ENCODE peak calls at places on chromosomes 3 and 15, in six cellular contexts. W is mucosa of descending colon, P is pancreas, M is fibroblast of mammary gland, J is brain microvascular endothelial cell, T is cardiac fibroblast. G is an unnamed sample.

GRCh38 chr3:153285982-153286381 is 124.0 kb downstream of the RAP2B start:
- DNase-seq in T (no peak), M (no peak), P (no peak), J (no peak), W (no peak), G (no peak)

GRCh38 chr3:157872902-157873301 is 233.3 kb downstream of the SHOX2 start:
- DNase-seq in M (no peak), W (no peak), J (no peak), P (no peak), T (no peak), G (no peak)

GRCh38 chr3:37981348-37981664 is 9.3 kb upstream of the VILL start:
- DNase-seq in J (no peak), W (no peak), M (no peak), T (no peak), P (no peak), G (no peak)

GRCh38 chr3:14573706-14574105 is 33.6 kb upstream of the GRIP2 start:
- DNase-seq in P (no peak), J (no peak), M (no peak), W (no peak), T (no peak), G (no peak)

GRCh38 chr15:99982662-99983061 is 249.4 kb upstream of the LYSMD4 start:
- DNase-seq in M (no peak), J (no peak), W (no peak), T (no peak), P (no peak), G (no peak)

GRCh38 chr3:15512173-15512572 is 9.3 kb downstream of the COLQ start:
- DNase-seq in T (peak; percentile 25), W (no peak), P (no peak), J (no peak), M (no peak), G (no peak)

GRCh38 chr15:70362350-70362749 is 264.6 kb upstream of the TLE3 start:
- DNase-seq in P (peak; percentile 30), T (no peak), M (no peak), J (no peak), W (no peak), G (no peak)

GRCh38 chr15:74610302-74610951 is 5.2 kb upstream of the CLK3 start:
- DNase-seq in M (no peak), J (no peak), P (no peak), W (no peak), T (no peak), G (no peak)

GRCh38 chr15:101043911-101044624 is 124.9 kb downstream of the LRRK1 start:
- DNase-seq in P (no peak), T (no peak), M (no peak), J (no peak), W (no peak), G (no peak)

GRCh38 chr15:64014995-64015394 is 31.3 kb downstream of the DAPK2 start:
- DNase-seq in T (no peak), P (peak; percentile 69), W (no peak), J (no peak), M (no peak), G (no peak)

GRCh38 chr3:185763347-185764010 is 61.4 kb downstream of the IGF2BP2 start:
- DNase-seq in W (no peak), T (peak; percentile 24), P (no peak), M (no peak), J (peak; percentile 55), G (no peak)

GRCh38 chr3:53194218-53195065 is 33.4 kb downstream of the PRKCD start:
- DNase-seq in M (peak; percentile 38), J (peak; percentile 22), P (no peak), T (peak; percentile 35), W (no peak), G (peak; percentile 39)

GRCh38 chr3:122977645-122978466 is 49.7 kb downstream of the SEMA5B start:
- DNase-seq in P (no peak), M (peak; percentile 59), J (peak; percentile 88), W (no peak), T (peak; percentile 69), G (peak; percentile 82)

GRCh38 chr3:144324061-144324460 is 352.4 kb downstream of the DIPK2A start:
- DNase-seq in M (no peak), T (no peak), P (no peak), J (no peak), W (no peak), G (no peak)

GRCh38 chr15:93066103-93066725 is 22.8 kb downstream of the RGMA start:
- DNase-seq in P (peak; percentile 55), M (no peak), T (no peak), J (no peak), W (no peak), G (no peak)

GRCh38 chr3:39284457-39284881 is 4.6 kb upstream of the CX3CR1 start:
- DNase-seq in W (no peak), J (no peak), P (no peak), T (peak; percentile 7), M (no peak), G (no peak)

DNA sequence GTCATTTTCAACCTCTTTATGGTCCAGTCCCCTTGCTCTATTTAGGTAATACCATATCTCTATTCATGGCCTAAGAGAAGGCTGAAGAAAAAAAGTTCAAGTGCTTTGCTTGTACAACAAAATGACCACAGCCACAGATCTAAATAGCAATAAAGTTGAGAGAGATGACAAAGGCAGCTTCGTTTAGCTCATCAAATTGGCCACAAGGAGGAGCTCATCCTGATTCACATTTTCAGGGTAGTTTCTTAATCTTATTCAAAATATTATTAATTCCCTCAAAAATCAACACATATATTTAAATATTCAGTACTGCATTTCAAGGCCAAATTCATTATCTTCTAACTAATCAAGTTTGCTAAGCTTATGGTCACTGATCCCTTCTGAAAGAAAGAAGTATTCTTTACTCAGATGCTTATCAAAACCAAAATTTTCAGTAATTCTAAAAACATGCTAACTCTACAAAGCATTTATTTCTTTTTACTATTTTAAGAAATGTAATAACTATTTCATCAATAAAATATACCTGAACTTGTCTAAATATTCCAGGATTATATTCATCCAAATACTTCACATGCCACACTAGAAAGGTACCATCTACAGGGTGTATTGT is 85.5 kb downstream of the DMXL2 start:
- DNase-seq in W (no peak), P (no peak), J (peak; percentile 5), M (peak; percentile 45), T (peak; percentile 52), G (peak; percentile 3)
- TF ChIP-seq CTCF in W (peak; percentile 23), P (peak; percentile 21), J (peak; percentile 78), M (peak; percentile 81), T (peak; percentile 68), G (peak; percentile 81)

DNA sequence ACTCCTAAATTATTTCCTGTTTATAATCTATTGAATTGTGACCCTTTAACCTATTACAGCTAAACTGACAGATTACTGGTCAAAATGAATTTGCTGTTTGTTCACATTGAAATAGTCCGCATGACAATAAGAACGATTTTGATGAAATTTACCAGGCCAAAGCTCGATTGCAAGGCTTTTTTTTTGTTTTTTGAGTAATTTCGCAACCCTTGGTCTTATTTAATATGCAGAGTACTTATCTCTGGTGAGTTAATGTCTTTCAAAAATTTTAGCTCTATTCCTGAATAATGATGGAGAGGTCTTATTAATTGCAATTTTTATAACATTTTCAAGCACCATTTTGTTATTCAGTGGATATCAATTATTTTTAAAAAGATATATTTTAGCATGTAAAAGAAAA is 362.4 kb downstream of the OTOL1 start:
- DNase-seq in J (no peak), T (no peak), W (no peak), M (no peak), P (no peak), G (no peak)
- H3K4me3 ChIP-seq in J (no peak overlapping the region), T (no peak overlapping the region), W (no peak overlapping the region), M (no peak overlapping the region), P (no peak overlapping the region), G (no peak overlapping the region)

GRCh38 chr15:80996247-80996646 is 4.5 kb upstream of the TLNRD1 start:
- DNase-seq in J (no peak), M (peak; percentile 53), P (no peak), T (peak; percentile 47), W (no peak), G (no peak)
- TF ChIP-seq CTCF in J (peak; percentile 62), M (peak; percentile 67), P (no peak), T (peak; percentile 63), W (no peak), G (peak; percentile 62)

DNA sequence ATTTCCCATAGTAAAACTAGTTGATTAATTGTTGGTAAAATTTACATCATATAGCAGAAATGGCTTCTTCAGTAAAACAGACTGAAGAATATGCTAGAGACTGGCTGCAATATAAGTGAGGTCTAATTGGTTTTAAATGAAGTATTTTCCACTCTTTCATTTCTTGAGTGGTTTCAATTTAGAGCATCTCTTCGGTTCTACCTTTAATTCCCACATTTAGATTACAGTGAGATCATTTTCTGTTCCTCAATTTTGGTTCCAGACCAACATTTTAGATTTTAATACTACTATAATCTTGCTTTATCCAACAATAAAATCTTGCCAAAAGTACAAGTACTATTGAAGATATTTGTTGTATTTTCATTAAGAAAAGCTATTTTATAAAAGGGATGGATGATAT is 1.0 kb upstream of the LRCH3 start:
- DNase-seq in P (no peak), M (no peak), T (no peak), J (no peak), W (no peak), G (no peak)
- H3K4me3 ChIP-seq in P (no peak overlapping the region), M (no peak overlapping the region), T (no peak overlapping the region), J (no peak overlapping the region), W (no peak overlapping the region), G (no peak overlapping the region)

DNA sequence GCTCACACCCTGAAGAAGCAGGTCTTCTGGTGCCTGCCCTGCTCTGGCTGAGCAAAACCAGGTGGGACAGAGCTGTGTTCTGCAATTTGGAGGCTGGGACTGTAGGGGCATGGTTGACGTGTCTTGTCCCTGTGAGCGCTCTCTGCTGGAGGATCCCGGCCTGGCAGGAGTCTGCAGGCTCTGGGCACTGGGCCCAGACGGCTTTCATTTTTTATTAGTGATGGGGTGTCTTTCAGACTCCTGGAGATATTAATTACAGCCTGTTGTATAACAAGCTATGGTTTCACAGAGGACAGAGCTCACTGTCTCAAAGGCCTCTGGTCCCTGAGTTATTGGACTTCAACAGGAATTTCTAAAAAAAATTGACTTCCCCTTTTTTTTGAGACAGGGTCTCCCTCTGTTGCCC is 29.5 kb upstream of the ZNF710 start:
- DNase-seq in P (peak; percentile 80), T (peak; percentile 67), M (peak; percentile 62), W (peak; percentile 66), J (peak; percentile 41), G (no peak)
- TF ChIP-seq CTCF in P (peak; percentile 33), T (peak; percentile 86), M (peak; percentile 73), W (peak; percentile 51), J (peak; percentile 85), G (peak; percentile 82)